ENCODE peak calls at places on chromosomes 6 and 20, in four cellular contexts. L is AG09319, J is psoas muscle, T is brain microvascular endothelial cell. O is an unnamed sample.

GRCh38 chr6:157392927-157393666 is 12.1 kb downstream of the ZDHHC14 start:
- DNase-seq in L (no peak), J (no peak), T (peak; percentile 20), O (no peak)

GRCh38 chr6:152206072-152206818 is 398.8 kb downstream of the ESR1 start:
- DNase-seq in L (no peak), J (peak; percentile 70), T (no peak), O (peak; percentile 27)

GRCh38 chr6:128474481-128474880 is 45.9 kb downstream of the PTPRK start:
- DNase-seq in L (no peak), J (no peak), T (no peak), O (no peak)

GRCh38 chr6:45460166-45460565 is 82.4 kb upstream of the SUPT3H start:
- DNase-seq in L (no peak), J (no peak), T (no peak), O (no peak)

GRCh38 chr6:37643851-37644672 is 53.6 kb downstream of the MDGA1 start:
- DNase-seq in L (no peak), J (no peak), T (no peak), O (no peak)

GRCh38 chr20:7710440-7710839 is 229.8 kb downstream of the HAO1 start:
- DNase-seq in L (no peak), J (no peak), T (no peak), O (no peak)

GRCh38 chr6:39453236-39453635 is 130.7 kb upstream of the KCNK16 start:
- DNase-seq in L (no peak), J (no peak), T (no peak), O (no peak)

GRCh38 chr20:48832423-48832735 is 4.6 kb upstream of the PREX1 start:
- DNase-seq in L (no peak), J (no peak), T (no peak), O (peak; percentile 39)

GRCh38 chr6:131761061-131761761 is 46.6 kb upstream of the ENPP1 start:
- DNase-seq in L (no peak), J (no peak), T (peak; percentile 9), O (no peak)

O was measured in ELF-1.